ENCODE peak calls at places on chromosomes 13 and 19, in five cellular contexts. F is uterus, N is heart left ventricle, W is thoracic aorta, K is ureter. H is an unnamed sample.

GRCh38 chr19:55258476-55258827 is 365 bp downstream of the PPP6R1 start:
- DNase-seq in W (no peak), F (no peak), K (no peak), N (no peak), H (no peak)

GRCh38 chr13:79386125-79386822 is 19.8 kb downstream of the RBM26 start:
- DNase-seq in N (no peak), W (no peak), K (no peak), F (no peak), H (no peak)

GRCh38 chr13:21014666-21015170 is 46.7 kb downstream of the LATS2 start:
- DNase-seq in W (no peak), K (no peak), N (peak), F (no peak), H (no peak)

GRCh38 chr13:48531416-48532145 is 1.3 kb downstream of the RCBTB2 start:
- DNase-seq in F (peak), K (no peak), W (no peak), N (no peak), H (no peak)

GRCh38 chr19:57363734-57364181 is 407 bp downstream of the TRAPPC2B start:
- DNase-seq in W (no peak), F (no peak), N (no peak), K (no peak), H (no peak)

GRCh38 chr19:11659612-11660011 is 62.3 kb downstream of the ZNF627 start:
- DNase-seq in K (no peak), F (no peak), W (no peak), N (no peak), H (no peak)

GRCh38 chr19:12994701-12995595 is at the start of gene NFIX:
- DNase-seq in F (peak), W (no peak), N (peak), K (peak), H (no peak)

GRCh38 chr19:19554074-19555023 is 16.3 kb downstream of the CILP2 start:
- DNase-seq in F (no peak), N (peak), W (no peak), K (no peak), H (no peak)

GRCh38 chr19:51325161-51325979 is 13.9 kb downstream of the IGLON5 start:
- DNase-seq in N (no peak), W (no peak), K (no peak), F (no peak), H (no peak)

GRCh38 chr19:8210660-8211101 is 1.5 kb downstream of the CERS4 start:
- DNase-seq in F (no peak), K (no peak), N (no peak), W (no peak), H (no peak)

GRCh38 chr19:47124937-47125668 is 5.5 kb upstream of the SAE1 start:
- DNase-seq in K (no peak), W (no peak), F (no peak), N (no peak), H (no peak)

GRCh38 chr19:32453736-32454135 is 48.2 kb downstream of the DPY19L3 start:
- DNase-seq in N (no peak), K (no peak), F (no peak), W (no peak), H (no peak)

GRCh38 chr13:99185606-99186005 is 15.0 kb upstream of the UBAC2 start:
- DNase-seq in K (no peak), N (no peak), F (no peak), W (no peak), H (no peak)

GRCh38 chr13:98838776-98839175 is 86.3 kb upstream of the SLC15A1 start:
- DNase-seq in F (no peak), N (no peak), K (no peak), W (no peak), H (no peak)

GRCh38 chr19:35793381-35794165 is 18.2 kb downstream of the ARHGAP33 start:
- DNase-seq in N (no peak), F (no peak), W (no peak), K (no peak), H (no peak)

GRCh38 chr19:55644842-55645511 is 1.5 kb downstream of the ZNF581 start:
- DNase-seq in K (no peak), W (no peak), F (no peak), N (no peak), H (no peak)

GRCh38 chr19:4456566-4456842 is 1.1 kb downstream of the UBXN6 start:
- DNase-seq in W (no peak), N (no peak), F (no peak), K (no peak), H (no peak)

GRCh38 chr19:29018542-29018941 is 194.4 kb downstream of the UQCRFS1 start:
- DNase-seq in K (no peak), W (no peak), N (no peak), F (no peak), H (no peak)

GRCh38 chr13:109344552-109345157 is 441.7 kb downstream of the IRS2 start:
- DNase-seq in F (no peak), K (no peak), N (no peak), W (no peak), H (no peak)

GRCh38 chr19:4405977-4406376 is 3.5 kb downstream of the CHAF1A start:
- DNase-seq in K (no peak), F (no peak), W (no peak), N (no peak), H (no peak)